ENCODE peak calls at places on chromosomes 1 and 21, in four cellular contexts. One of them, this sample, is unnamed.
A peak's percentile ranks its signal among the peaks of the same experiment; 100 is the strongest.

GRCh38 chr21:25772680-25773079 is 37.9 kb downstream of the GABPA start:
- DNase-seq in GM12878: no peak
- DNase-seq in H1: no peak
- DNase-seq in K562: no peak
- DNase-seq in this sample: no peak

GRCh38 chr1:165050246-165050645 is 306.3 kb downstream of the LMX1A start:
- DNase-seq in GM12878: no peak
- DNase-seq in H1: no peak
- DNase-seq in K562: no peak
- DNase-seq in this sample: no peak

GRCh38 chr1:11227106-11228077 is 35.0 kb downstream of the MTOR start:
- DNase-seq in GM12878: peak; percentile 34
- DNase-seq in H1: no peak
- DNase-seq in K562: no peak
- DNase-seq in this sample: no peak

GRCh38 chr1:102902045-102902444 is 206.3 kb downstream of the COL11A1 start:
- DNase-seq in GM12878: no peak
- DNase-seq in H1: no peak
- DNase-seq in K562: no peak
- DNase-seq in this sample: no peak

GRCh38 chr1:110634455-110635281 is 28.5 kb upstream of the KCNA2 start:
- DNase-seq in GM12878: peak; percentile 90
- DNase-seq in H1: no peak
- DNase-seq in K562: no peak
- DNase-seq in this sample: no peak

GRCh38 chr1:21764615-21765423 is 18.1 kb downstream of the USP48 start:
- DNase-seq in GM12878: no peak
- DNase-seq in H1: no peak
- DNase-seq in K562: no peak
- DNase-seq in this sample: no peak

GRCh38 chr21:20030390-20030789 is 967.8 kb upstream of the NCAM2 start:
- DNase-seq in GM12878: no peak
- DNase-seq in H1: no peak
- DNase-seq in K562: no peak
- DNase-seq in this sample: no peak

GRCh38 chr1:64545118-64545916 is 75.4 kb downstream of the CACHD1 start:
- DNase-seq in GM12878: no peak
- DNase-seq in H1: no peak
- DNase-seq in K562: no peak
- DNase-seq in this sample: no peak

GRCh38 chr1:235022341-235023196 is 106.1 kb downstream of the TOMM20 start:
- DNase-seq in GM12878: no peak
- DNase-seq in H1: no peak
- DNase-seq in K562: no peak
- DNase-seq in this sample: no peak

GRCh38 chr1:231421616-231421970 is 494 bp downstream of the EGLN1 start:
- DNase-seq in GM12878: no peak
- DNase-seq in H1: no peak
- DNase-seq in K562: no peak
- DNase-seq in this sample: no peak

GRCh38 chr1:17352419-17352909 is 19.5 kb upstream of the PADI6 start:
- DNase-seq in GM12878: no peak
- DNase-seq in H1: no peak
- DNase-seq in K562: no peak
- DNase-seq in this sample: no peak

GRCh38 chr1:10668241-10668761 is 128.1 kb downstream of the CASZ1 start:
- DNase-seq in GM12878: no peak
- DNase-seq in H1: no peak
- DNase-seq in K562: no peak
- DNase-seq in this sample: peak; percentile 56

GRCh38 chr1:44941424-44942324 is 44.7 kb downstream of the EIF2B3 start:
- DNase-seq in GM12878: no peak
- DNase-seq in H1: no peak
- DNase-seq in K562: no peak
- DNase-seq in this sample: no peak

GRCh38 chr1:186102559-186103148 is 272.4 kb downstream of the TPR start:
- DNase-seq in GM12878: no peak
- DNase-seq in H1: no peak
- DNase-seq in K562: no peak
- DNase-seq in this sample: no peak

GRCh38 chr1:189021577-189021976 is 1456.1 kb downstream of the BRINP3 start:
- DNase-seq in GM12878: no peak
- DNase-seq in H1: no peak
- DNase-seq in K562: no peak
- DNase-seq in this sample: no peak

GRCh38 chr1:114310771-114311251 is 157.1 kb upstream of the SYT6 start:
- DNase-seq in GM12878: no peak
- DNase-seq in H1: no peak
- DNase-seq in K562: no peak
- DNase-seq in this sample: no peak

GRCh38 chr1:204453141-204453772 is 41.3 kb downstream of the PIK3C2B start:
- DNase-seq in GM12878: peak; percentile 84
- DNase-seq in H1: no peak
- DNase-seq in K562: no peak
- DNase-seq in this sample: no peak

DNA sequence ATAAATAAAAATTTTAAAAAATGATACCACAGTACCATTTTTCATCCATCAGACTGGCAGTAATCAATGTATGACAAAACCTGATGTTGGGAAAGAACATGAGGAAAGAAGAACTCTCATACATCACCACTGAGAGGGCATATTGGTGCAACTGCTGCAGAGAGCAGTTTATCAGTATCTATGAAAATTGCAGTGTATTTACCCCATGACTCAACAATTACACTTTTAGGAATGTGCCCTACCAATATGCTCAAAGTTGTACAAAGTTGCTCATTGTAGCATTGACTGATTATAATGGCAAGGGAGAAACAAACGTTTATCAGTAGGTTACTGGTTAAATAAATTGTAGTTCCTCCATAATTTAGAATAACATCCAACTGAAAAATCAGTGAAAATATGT is 36.7 kb downstream of the CATSPERE start:
- DNase-seq in GM12878: no peak
- DNase-seq in H1: no peak
- DNase-seq in K562: no peak
- DNase-seq in this sample: no peak
- TF ChIP-seq KDM1A in GM12878: no peak
- TF ChIP-seq KDM1A in H1: no peak
- TF ChIP-seq KDM1A in K562: no peak
- TF ChIP-seq KDM1A in this sample: no peak

DNA sequence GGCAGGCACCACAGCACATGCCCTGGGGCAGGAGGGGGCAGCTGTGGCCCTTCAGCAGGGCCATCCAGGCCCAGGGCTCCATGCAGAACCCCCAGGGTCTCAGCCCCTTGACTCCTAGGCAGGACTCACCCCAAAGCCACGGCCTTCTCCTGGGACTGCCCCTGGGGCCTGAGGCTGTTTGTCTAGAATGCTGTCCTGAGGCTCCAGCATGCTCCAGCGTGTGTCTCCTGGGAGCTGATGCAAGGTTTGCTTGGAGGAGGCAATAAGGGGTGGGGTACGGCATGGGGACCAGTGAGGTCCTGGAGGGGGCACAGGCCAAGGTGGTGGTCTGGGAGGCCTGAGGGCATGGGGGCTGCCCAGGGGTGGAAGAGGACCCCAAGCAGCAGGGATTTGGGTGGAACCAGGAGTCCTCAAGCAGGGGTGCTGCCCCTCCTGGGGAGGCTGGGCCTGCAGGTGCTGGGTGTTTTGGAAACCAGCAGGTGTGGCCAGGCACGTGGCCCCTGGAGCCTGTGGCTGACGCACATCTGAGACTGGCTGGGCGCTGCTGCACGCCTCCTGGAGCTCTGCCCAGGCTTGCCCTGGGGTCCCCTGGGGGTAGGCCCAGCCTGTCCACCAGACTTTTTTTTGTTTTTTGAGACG is 7.8 kb upstream of the CALML6 start:
- DNase-seq in GM12878: peak; percentile 46
- DNase-seq in H1: no peak
- DNase-seq in K562: no peak
- DNase-seq in this sample: no peak
- TF ChIP-seq BRCA1 in GM12878: no peak
- TF ChIP-seq BRCA1 in H1: no peak
- TF ChIP-seq BRCA1 in K562: no peak
- TF ChIP-seq BRCA1 in this sample: no peak

GRCh38 chr1:36304521-36304920 is 1.6 kb upstream of the SH3D21 start:
- DNase-seq in GM12878: no peak
- DNase-seq in H1: no peak
- DNase-seq in K562: no peak
- DNase-seq in this sample: no peak

GRCh38 chr1:36305915-36306209 is 306 bp upstream of the SH3D21 start:
- DNase-seq in GM12878: no peak
- DNase-seq in H1: no peak
- DNase-seq in K562: no peak
- DNase-seq in this sample: no peak

GRCh38 chr1:36306210-36306901 is at the start of gene SH3D21:
- DNase-seq in GM12878: no peak
- DNase-seq in H1: peak; percentile 65
- DNase-seq in K562: peak; percentile 40
- DNase-seq in this sample: peak; percentile 67

GRCh38 chr1:36303650-36304360 is 2.4 kb upstream of the SH3D21 start:
- DNase-seq in GM12878: no peak
- DNase-seq in H1: no peak
- DNase-seq in K562: no peak
- DNase-seq in this sample: no peak

DNA sequence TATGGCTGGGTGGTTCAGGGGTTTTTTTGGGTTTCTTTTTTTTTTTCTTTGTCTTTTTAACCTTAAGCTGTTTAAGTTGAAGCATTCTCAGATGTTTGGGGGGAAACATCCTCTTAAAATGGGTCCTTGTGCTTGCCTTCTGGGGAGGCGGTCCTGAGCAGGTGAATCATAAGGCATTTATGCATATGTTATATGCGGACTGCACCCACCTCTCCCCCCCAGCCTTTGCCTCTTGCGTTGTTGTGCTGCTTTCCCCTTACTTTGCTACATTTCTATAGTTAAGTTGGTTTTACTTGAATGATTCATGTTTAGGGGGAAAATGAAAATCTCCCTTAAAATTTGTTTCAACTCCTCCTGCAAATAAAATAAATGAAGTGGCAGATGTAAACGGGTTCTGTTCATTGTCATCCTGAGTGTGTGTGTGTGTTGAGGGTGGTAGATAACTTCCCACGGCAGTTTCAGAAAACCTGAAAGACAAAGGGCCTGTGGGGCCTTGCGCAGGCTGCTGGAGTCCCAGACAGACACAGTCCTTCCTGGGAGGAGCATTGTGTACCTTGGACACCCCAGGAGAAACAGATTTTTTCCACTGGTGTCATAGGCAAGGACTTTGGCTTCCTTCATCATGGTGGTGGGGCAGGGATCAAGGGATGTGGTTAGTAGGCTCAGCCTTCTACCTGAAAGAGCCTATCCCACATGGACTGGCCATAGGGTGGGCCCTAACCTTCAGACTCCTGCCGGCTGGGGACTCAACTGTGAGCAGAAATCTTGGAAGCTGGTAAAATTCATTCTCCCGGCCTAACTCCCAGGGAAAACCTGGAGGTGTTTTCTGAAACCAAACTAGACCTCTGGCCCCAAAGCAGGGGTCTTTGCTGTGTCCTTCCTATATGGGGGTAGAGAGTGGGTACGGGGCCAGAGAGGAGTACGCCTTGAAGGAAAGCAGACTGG is 926 bp upstream of the SH3D21 start:
- DNase-seq in GM12878: no peak
- DNase-seq in H1: no peak
- DNase-seq in K562: no peak
- DNase-seq in this sample: peak; percentile 15
- TF ChIP-seq KDM1A in GM12878: no peak
- TF ChIP-seq KDM1A in H1: no peak
- TF ChIP-seq KDM1A in K562: no peak
- TF ChIP-seq KDM1A in this sample: no peak

DNA sequence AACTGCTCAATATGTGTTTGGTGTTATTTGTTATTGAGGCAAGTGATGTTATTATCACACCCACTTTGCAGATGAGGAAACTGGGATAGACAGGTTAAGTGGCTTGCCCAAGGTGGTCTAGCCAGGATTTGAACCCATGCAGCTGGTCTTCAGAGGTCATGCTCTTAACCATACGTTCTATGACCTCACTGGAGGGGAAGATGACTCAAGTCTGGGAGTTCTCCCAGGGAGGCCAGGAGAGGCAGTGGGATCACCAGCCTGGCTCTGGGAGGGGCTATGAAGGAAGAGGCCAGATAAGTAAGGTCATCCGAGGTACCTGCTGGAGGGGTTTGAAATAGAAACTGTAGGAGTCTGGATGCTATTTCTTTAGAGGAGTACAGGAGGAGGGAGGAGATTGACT is 95.3 kb downstream of the NAV1 start:
- DNase-seq in GM12878: no peak
- DNase-seq in H1: no peak
- DNase-seq in K562: peak; percentile 42
- DNase-seq in this sample: no peak
- TF ChIP-seq BRCA1 in GM12878: no peak
- TF ChIP-seq BRCA1 in H1: no peak
- TF ChIP-seq BRCA1 in K562: no peak
- TF ChIP-seq BRCA1 in this sample: no peak

GRCh38 chr1:236728752-236729151 is 42.5 kb downstream of the ACTN2 start:
- DNase-seq in GM12878: no peak
- DNase-seq in H1: no peak
- DNase-seq in K562: no peak
- DNase-seq in this sample: no peak

GRCh38 chr1:236734141-236734765 is 48.0 kb downstream of the ACTN2 start:
- DNase-seq in GM12878: no peak
- DNase-seq in H1: no peak
- DNase-seq in K562: no peak
- DNase-seq in this sample: no peak

GRCh38 chr1:236736761-236737160 is 50.5 kb downstream of the ACTN2 start:
- DNase-seq in GM12878: no peak
- DNase-seq in H1: no peak
- DNase-seq in K562: no peak
- DNase-seq in this sample: no peak

GRCh38 chr1:236733654-236734053 is 47.4 kb downstream of the ACTN2 start:
- DNase-seq in GM12878: no peak
- DNase-seq in H1: no peak
- DNase-seq in K562: no peak
- DNase-seq in this sample: no peak
- TF ChIP-seq KDM1A in GM12878: no peak
- TF ChIP-seq KDM1A in H1: no peak
- TF ChIP-seq KDM1A in K562: no peak
- TF ChIP-seq KDM1A in this sample: no peak

This sample was measured in HepG2.